ENCODE peak calls at places on chromosomes 7 and 10, in five cellular contexts. W is brain microvascular endothelial cell, S is endothelial cell, J is RCC 7860, H is right cardiac atrium. G is an unnamed sample.

GRCh38 chr10:61786728-61787127 is 114.8 kb upstream of the ARID5B start:
- DNase-seq in J (peak; percentile 62), S (no peak), W (peak; percentile 73), H (no peak), G (no peak)

GRCh38 chr10:101291254-101292193 is 62.3 kb upstream of the LBX1 start:
- DNase-seq in W (peak; percentile 12), H (peak; percentile 67), S (peak; percentile 87), J (peak; percentile 10), G (no peak)

GRCh38 chr7:29254663-29255062 is 60.1 kb downstream of the CHN2 start:
- DNase-seq in S (no peak), H (no peak), J (no peak), W (no peak), G (peak; percentile 42)

GRCh38 chr7:2843711-2844152 is 376 bp downstream of the GNA12 start:
- DNase-seq in H (peak; percentile 53), S (peak; percentile 45), W (no peak), J (peak; percentile 7), G (no peak)

GRCh38 chr7:17090751-17091150 is 207.7 kb upstream of the AHR start:
- DNase-seq in H (no peak), J (no peak), S (no peak), W (peak; percentile 36), G (no peak)

GRCh38 chr10:125802131-125802530 is 20.9 kb downstream of the UROS start:
- DNase-seq in J (no peak), H (no peak), S (no peak), W (no peak), G (no peak)

GRCh38 chr7:70764701-70765208 is 367.2 kb upstream of the GALNT17 start:
- DNase-seq in W (no peak), H (no peak), J (no peak), S (no peak), G (no peak)

GRCh38 chr10:79019961-79020491 is 48.7 kb upstream of the ZMIZ1 start:
- DNase-seq in S (no peak), W (no peak), H (peak; percentile 69), J (no peak), G (no peak)

G was measured in NT2/D1.